ENCODE peak calls at places on chromosomes 6 and 20, in six cellular contexts. N is upper lobe of right lung; Q is WTC11; W is activated CD4-positive, CD25-positive, alpha-beta regulatory T cell treated with anti-CD3 and anti-CD28 coated beads, Interleukin-2, amount 50 U/mL, for 16 hours; I is head of caudate nucleus; K is H7. Z is an unnamed sample.

GRCh38 chr6:127514396-127515227 is 4.5 kb downstream of the MTCL3 start:
- DNase-seq in N (peak), I (peak), Q (peak), K (peak), W (peak), Z (no peak)

GRCh38 chr6:8131265-8131897 is 29.0 kb upstream of the EEF1E1 start:
- DNase-seq in I (peak), K (peak), W (no peak), N (no peak), Q (peak), Z (no peak)

GRCh38 chr6:34098045-34098936 is 47.6 kb downstream of the GRM4 start:
- DNase-seq in I (no peak), K (peak), Q (no peak), N (no peak), W (no peak), Z (no peak)

GRCh38 chr6:49551866-49552129 is 1.3 kb downstream of the C6orf141 start:
- DNase-seq in K (no peak), W (no peak), N (no peak), I (no peak), Q (no peak), Z (no peak)

GRCh38 chr6:26305097-26305841 is 59.7 kb upstream of the BTN3A2 start:
- DNase-seq in I (no peak), N (no peak), Q (peak), K (no peak), W (no peak), Z (no peak)

GRCh38 chr6:20716865-20717264 is 182.6 kb downstream of the CDKAL1 start:
- DNase-seq in N (no peak), Q (no peak), W (no peak), I (no peak), K (no peak), Z (no peak)

GRCh38 chr6:115796061-115796460 is 264.6 kb downstream of the FRK start:
- DNase-seq in W (no peak), Q (no peak), I (no peak), N (no peak), K (no peak), Z (no peak)

GRCh38 chr6:64955435-64955848 is 751.6 kb downstream of the EYS start:
- DNase-seq in N (no peak), I (no peak), K (no peak), Q (no peak), W (no peak), Z (no peak)

GRCh38 chr20:30487947-30488926 is 769.2 kb upstream of the DEFB115 start:
- DNase-seq in W (no peak), Q (peak), K (peak), N (no peak), I (no peak), Z (peak)

GRCh38 chr6:34872332-34872731 is 15.5 kb downstream of the TAF11 start:
- DNase-seq in I (no peak), Q (no peak), W (no peak), K (no peak), N (no peak), Z (no peak)

GRCh38 chr6:16167219-16167618 is 38.3 kb downstream of the MYLIP start:
- DNase-seq in Q (no peak), I (no peak), K (no peak), W (no peak), N (no peak), Z (no peak)

GRCh38 chr20:49573900-49574416 is 6.0 kb upstream of the PTGIS start:
- DNase-seq in N (no peak), I (no peak), Q (no peak), K (no peak), W (no peak), Z (no peak)

GRCh38 chr20:63641792-63642517 is 11.3 kb downstream of the STMN3 start:
- DNase-seq in K (peak), Q (peak), I (peak), W (peak), N (peak), Z (no peak)

GRCh38 chr20:62633571-62634329 is 8.6 kb upstream of the SLCO4A1 start:
- DNase-seq in I (no peak), N (no peak), K (peak), Q (no peak), W (no peak), Z (no peak)

GRCh38 chr6:125857846-125858245 is 67.1 kb downstream of the NCOA7 start:
- DNase-seq in K (no peak), Q (no peak), I (no peak), W (no peak), N (no peak), Z (no peak)

GRCh38 chr6:2630891-2631458 is 119.7 kb downstream of the MYLK4 start:
- DNase-seq in N (no peak), I (no peak), K (no peak), W (no peak), Q (no peak), Z (no peak)

GRCh38 chr6:75752365-75752764 is 3.3 kb downstream of the MYO6 start:
- DNase-seq in W (no peak), K (no peak), Q (no peak), I (no peak), N (no peak), Z (no peak)

GRCh38 chr6:153994004-153994403 is 45.0 kb upstream of the OPRM1 start:
- DNase-seq in I (no peak), Q (no peak), K (no peak), W (no peak), N (no peak), Z (no peak)